ENCODE peak calls at places on chromosomes 3 and 15, in six cellular contexts. E is breast epithelium; P is right atrium auricular region; A is effector memory CD4-positive, alpha-beta T cell; Q is CD4-positive, alpha-beta memory T cell; Z is hepatocyte. S is an unnamed sample. For H3K36me3, the result is how much of the 10 kb centered on the place peaks cover.

GRCh38 chr3:179666436-179667035 is 13.7 kb downstream of the USP13 start:
- DNase-seq in Z (no peak), A (no peak), P (no peak), Q (no peak), E (no peak), S (no peak)

GRCh38 chr3:161096771-161097367 is 8.3 kb downstream of the B3GALNT1 start:
- DNase-seq in P (no peak), Q (peak), Z (no peak), A (no peak), E (no peak), S (no peak)

GRCh38 chr3:135131290-135131689 is 336.2 kb downstream of the EPHB1 start:
- DNase-seq in Z (no peak), P (no peak), A (no peak), E (no peak), Q (no peak), S (no peak)

GRCh38 chr3:112002458-112002971 is 3.8 kb downstream of the TAGLN3 start:
- DNase-seq in E (no peak), Q (no peak), Z (no peak), P (no peak), A (no peak), S (no peak)

GRCh38 chr3:105791919-105792786 is 76.7 kb downstream of the CBLB start:
- DNase-seq in P (peak), Q (no peak), A (no peak), E (no peak), Z (peak), S (peak)

GRCh38 chr3:132347095-132347494 is 29.9 kb downstream of the ACP3 start:
- DNase-seq in Q (no peak), P (no peak), A (no peak), Z (no peak), E (no peak), S (no peak)

GRCh38 chr15:94263341-94264273 is 32.2 kb downstream of the MCTP2 start:
- DNase-seq in Z (no peak), P (no peak), Q (no peak), E (no peak), A (no peak), S (peak)

GRCh38 chr3:38374221-38374620 is 27.6 kb downstream of the XYLB start:
- DNase-seq in Z (no peak), Q (peak), A (no peak), E (no peak), P (no peak), S (no peak)

GRCh38 chr3:36911990-36912804 is 32.7 kb downstream of the TRANK1 start:
- DNase-seq in P (peak), E (no peak), Q (peak), Z (peak), A (no peak), S (peak)

GRCh38 chr15:68196445-68197169 is 8.5 kb downstream of the CALML4 start:
- DNase-seq in P (no peak), Z (no peak), E (no peak), A (no peak), Q (no peak), S (no peak)

GRCh38 chr3:140585828-140586227 is 92.0 kb upstream of the TRIM42 start:
- DNase-seq in Z (no peak), P (no peak), Q (no peak), A (no peak), E (no peak), S (peak)

GRCh38 chr3:119220970-119221667 is 19.6 kb downstream of the B4GALT4 start:
- DNase-seq in P (no peak), E (no peak), A (no peak), Z (no peak), Q (no peak), S (no peak)

GRCh38 chr3:93969997-93970396 is 3.7 kb downstream of the PROS1 start:
- DNase-seq in P (no peak), Z (no peak), A (no peak), Q (no peak), E (no peak), S (no peak)

GRCh38 chr3:44114142-44114541 is 127.5 kb upstream of the TOPAZ1 start:
- DNase-seq in Z (peak), E (no peak), Q (peak), A (no peak), P (no peak), S (peak)

GRCh38 chr15:65055201-65055870 is 10.1 kb downstream of the SLC51B start:
- DNase-seq in A (no peak), E (no peak), Q (no peak), Z (no peak), P (no peak), S (peak)

GRCh38 chr3:50124363-50125226 is 30.5 kb upstream of the SEMA3F start:
- DNase-seq in Q (no peak), Z (no peak), P (no peak), E (peak), A (no peak), S (no peak)

GRCh38 chr15:27619204-27619603 is 479.9 kb downstream of the OCA2 start:
- DNase-seq in Z (no peak), A (no peak), P (no peak), E (no peak), Q (no peak), S (no peak)

GRCh38 chr3:73509812-73510211 is 114.9 kb downstream of the PDZRN3 start:
- DNase-seq in Z (no peak), E (no peak), Q (no peak), P (no peak), A (no peak), S (no peak)

DNA sequence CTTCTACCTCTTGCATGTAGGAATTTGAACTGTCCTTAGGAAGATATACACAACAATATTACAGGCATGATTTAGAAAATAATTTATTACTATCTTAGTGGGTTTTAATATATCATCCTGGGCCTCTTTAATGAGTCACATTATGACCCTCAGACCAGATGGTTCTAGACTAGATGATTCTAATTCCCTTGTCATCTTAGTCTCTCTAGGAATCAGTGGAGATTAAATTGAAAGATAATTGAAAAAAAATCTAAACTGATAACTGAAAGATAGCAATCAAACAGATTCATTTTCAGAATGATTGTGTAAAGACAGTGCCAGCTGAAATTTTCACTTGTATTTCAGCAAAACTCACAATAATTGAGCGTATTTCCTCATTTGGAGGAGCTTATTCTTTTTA is 435.7 kb upstream of the THBS1 start:
- DNase-seq in P (no peak), A (no peak), Z (no peak), Q (no peak), E (no peak), S (no peak)
- H3K27ac ChIP-seq in P (no peak), A (no peak), Z (no peak), Q (no peak), E (no peak), S (no peak)

DNA sequence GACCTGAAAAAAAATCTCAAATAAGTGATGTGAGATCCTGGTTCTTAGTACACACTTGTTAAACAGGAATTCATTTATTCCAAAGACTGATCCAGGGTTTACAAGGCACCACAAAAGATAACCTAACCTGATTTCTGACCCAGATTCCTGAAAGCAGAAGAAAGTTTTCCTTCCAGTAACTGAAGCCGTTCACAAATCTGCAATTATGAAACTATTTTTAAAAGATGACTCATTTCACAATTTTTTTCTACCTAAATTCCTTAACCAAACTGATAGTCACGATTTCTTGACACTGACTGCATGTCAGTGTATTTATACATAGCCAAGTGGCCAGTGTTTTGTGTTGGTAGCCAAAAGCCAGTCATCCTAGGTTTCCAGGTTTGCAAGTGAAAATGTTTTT is 17.1 kb downstream of the SLC9A9 start:
- DNase-seq in Q (no peak), Z (no peak), P (no peak), E (no peak), A (no peak), S (no peak)
- H3K4me3 ChIP-seq in Q (no peak), Z (no peak), P (no peak), E (no peak), A (no peak), S (no peak)

DNA sequence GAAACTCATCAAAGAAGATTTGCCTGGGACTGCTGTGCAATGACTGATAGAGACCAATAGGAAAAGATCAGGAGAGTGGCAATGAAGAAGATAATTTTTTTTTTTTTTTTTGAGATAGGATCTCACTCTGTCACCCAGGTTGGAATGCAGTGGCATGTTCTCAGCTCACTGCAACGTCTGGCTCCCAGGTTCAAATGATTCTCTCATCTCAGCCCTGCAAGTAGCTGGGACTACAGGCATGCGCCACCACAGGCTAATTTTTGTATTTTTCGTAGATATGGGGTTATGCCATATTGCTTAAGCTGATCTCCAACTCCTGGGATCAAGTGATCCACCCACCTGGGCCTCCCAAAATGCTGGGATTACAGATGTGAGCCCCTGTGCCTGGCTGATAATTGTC is 116.9 kb upstream of the CCNL1 start:
- DNase-seq in A (no peak), E (no peak), P (no peak), Q (no peak), Z (no peak), S (no peak)
- H3K36me3 ChIP-seq in A (under half), E (under half), P (under half), Q (under half), Z (under half), S (under half)

GRCh38 chr3:150270883-150271577 is 137.1 kb upstream of the TSC22D2 start:
- DNase-seq in A (no peak), Q (no peak), E (no peak), Z (no peak), P (no peak), S (no peak)
- H3K27ac ChIP-seq in A (no peak), Q (no peak), E (no peak), Z (peak), P (no peak), S (no peak)

DNA sequence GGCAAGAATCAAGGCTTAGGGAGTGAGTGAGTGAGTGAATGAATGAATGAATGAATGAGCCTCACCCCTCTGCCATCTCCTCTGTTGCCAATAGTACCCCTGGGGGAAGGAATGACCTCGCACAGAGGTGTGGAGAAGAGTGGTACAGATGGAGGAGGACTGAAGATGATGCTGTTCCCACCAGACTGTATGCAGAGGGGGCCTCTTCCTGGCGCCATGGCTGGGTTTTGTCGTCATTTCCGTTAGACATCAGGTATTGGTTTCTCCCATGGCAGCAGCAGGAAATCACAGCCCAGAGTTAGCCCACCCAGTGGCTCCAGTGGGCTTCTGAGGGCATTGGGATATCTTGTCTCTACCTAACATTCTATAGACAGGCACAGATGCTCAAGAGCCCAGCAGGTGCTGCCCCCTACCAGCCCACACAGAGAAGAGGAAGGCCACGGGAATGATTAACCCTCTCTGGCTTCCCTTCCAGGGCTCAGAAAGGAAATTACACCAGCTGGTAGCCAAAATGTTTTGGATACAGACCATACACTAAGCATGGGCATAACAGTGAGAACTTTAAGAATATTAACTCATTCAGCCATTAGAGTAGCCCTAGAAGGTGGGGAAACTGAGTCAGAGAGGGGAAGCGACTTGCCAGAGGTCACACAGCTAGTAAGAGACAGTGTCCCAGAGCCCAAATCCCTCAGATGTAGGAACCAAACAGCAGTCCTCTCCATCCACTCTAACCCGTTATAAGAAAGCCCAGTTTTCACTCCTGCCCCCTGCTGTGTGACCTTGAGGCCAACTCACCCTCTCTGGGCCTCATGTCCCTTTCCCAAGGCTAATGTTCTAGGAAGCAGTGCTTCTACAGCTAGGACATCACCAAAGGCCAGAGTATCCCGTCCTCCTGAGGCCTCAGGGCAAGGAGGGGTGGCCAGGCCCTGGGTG is 109.6 kb upstream of the SLC6A11 start:
- DNase-seq in Q (no peak), A (no peak), P (no peak), Z (no peak), E (no peak), S (no peak)
- H3K4me3 ChIP-seq in Q (no peak), A (no peak), P (no peak), Z (no peak), E (no peak), S (no peak)

GRCh38 chr3:16378920-16379319 is 113.9 kb downstream of the OXNAD1 start:
- DNase-seq in A (no peak), Q (no peak), E (no peak), P (no peak), Z (no peak), S (peak)

GRCh38 chr3:16381426-16381825 is 116.4 kb downstream of the OXNAD1 start:
- DNase-seq in P (no peak), E (no peak), A (no peak), Z (no peak), Q (no peak), S (no peak)

GRCh38 chr3:16379838-16380237 is 114.8 kb downstream of the OXNAD1 start:
- DNase-seq in A (no peak), E (no peak), Z (no peak), P (no peak), Q (no peak), S (no peak)

GRCh38 chr3:16378415-16378814 is 113.4 kb downstream of the OXNAD1 start:
- DNase-seq in A (no peak), E (no peak), Z (no peak), Q (no peak), P (no peak), S (no peak)

DNA sequence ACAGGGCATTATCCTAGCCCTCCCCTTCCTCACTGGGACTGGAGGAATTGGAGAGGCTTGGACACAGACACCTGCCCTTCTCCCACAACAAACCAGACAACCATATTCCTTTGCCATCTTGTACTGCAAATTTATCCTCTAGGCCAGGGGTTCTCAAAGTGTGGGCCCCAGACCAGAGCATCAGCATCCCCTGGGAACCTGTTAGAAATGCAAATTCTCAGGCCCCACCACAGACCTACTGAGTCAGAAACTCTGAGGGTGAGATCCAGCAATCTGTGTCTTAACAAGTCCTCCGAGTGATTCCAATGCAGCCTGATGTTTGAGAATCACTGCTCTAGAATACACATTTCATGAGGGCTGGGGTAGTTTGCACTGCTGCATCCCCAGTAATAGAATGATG is 115.4 kb downstream of the OXNAD1 start:
- DNase-seq in Q (no peak), Z (no peak), P (no peak), A (no peak), E (no peak), S (no peak)
- H3K36me3 ChIP-seq in Q (under half), Z (under half), P (under half), A (under half), E (under half), S (under half)

GRCh38 chr15:45862034-45862433 is 227.2 kb downstream of the SQOR start:
- DNase-seq in P (no peak), Q (no peak), A (no peak), Z (no peak), E (no peak), S (no peak)
- H3K27ac ChIP-seq in P (no peak), Q (no peak), A (no peak), Z (no peak), E (no peak), S (no peak)

DNA sequence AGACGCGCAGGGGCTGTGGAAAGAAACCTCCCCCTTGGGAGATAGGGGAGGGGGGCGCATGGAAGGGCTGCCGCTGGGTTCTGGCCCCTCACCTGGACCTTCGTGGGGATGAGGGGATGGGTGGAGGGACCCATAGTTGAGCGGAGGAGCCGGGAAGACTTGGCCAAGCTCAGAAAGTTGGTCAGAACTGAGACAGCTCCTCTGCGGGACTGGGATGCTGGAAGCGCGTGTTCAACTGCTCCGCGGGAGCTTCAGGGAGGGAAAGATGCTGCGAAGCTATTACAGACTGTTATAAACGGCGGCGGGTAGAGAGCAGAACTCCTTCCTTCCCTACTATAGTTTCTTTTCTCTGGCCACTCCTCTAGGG is 875 bp downstream of the SYNPR start:
- DNase-seq in A (no peak), P (no peak), E (no peak), Q (no peak), Z (peak), S (no peak)
- H3K4me3 ChIP-seq in A (no peak), P (no peak), E (no peak), Q (no peak), Z (no peak), S (no peak)